ENCODE peak calls at places on chromosomes 5 and 9, in six cellular contexts. N is right cardiac atrium, C is breast epithelium, I is NCI-H1694 treated with DMSO at 0.1 percent for 48 hours, V is RKO, W is ACHN. Z is an unnamed sample.

GRCh38 chr5:91269198-91269597 is 113.9 kb downstream of the ARRDC3 start:
- DNase-seq in V (no peak), W (no peak), C (no peak), N (no peak), I (no peak), Z (no peak)

GRCh38 chr5:87844866-87845265 is 423.8 kb downstream of the TMEM161B start:
- DNase-seq in W (no peak), V (no peak), I (no peak), C (no peak), N (no peak), Z (no peak)

GRCh38 chr9:109953813-109954489 is 174.0 kb downstream of the PALM2AKAP2 start:
- DNase-seq in V (no peak), I (no peak), C (no peak), W (no peak), N (no peak), Z (no peak)

GRCh38 chr5:92309336-92309991 is 926.3 kb upstream of the ARRDC3 start:
- DNase-seq in V (peak; percentile 66), I (peak; percentile 32), W (peak; percentile 40), N (no peak), C (no peak), Z (no peak)

GRCh38 chr9:96604005-96604320 is 15.7 kb downstream of the CDC14B start:
- DNase-seq in V (peak; percentile 31), C (no peak), W (no peak), N (no peak), I (no peak), Z (no peak)

GRCh38 chr9:131809941-131810344 is 70.1 kb upstream of the RAPGEF1 start:
- DNase-seq in W (no peak), N (no peak), I (peak; percentile 97), V (no peak), C (no peak), Z (no peak)

GRCh38 chr9:134189167-134189474 is 24.8 kb upstream of the RNU6ATAC start:
- DNase-seq in N (peak; percentile 16), W (no peak), C (no peak), I (no peak), V (no peak), Z (peak; percentile 0)

GRCh38 chr5:5788793-5789192 is 366.3 kb downstream of the ICE1 start:
- DNase-seq in I (no peak), W (no peak), C (no peak), V (no peak), N (no peak), Z (no peak)

GRCh38 chr5:343461-344401 is 22.2 kb downstream of the AHRR start:
- DNase-seq in V (no peak), W (peak; percentile 57), C (no peak), N (peak; percentile 80), I (no peak), Z (peak; percentile 60)

GRCh38 chr5:65075623-65076250 is 307.0 kb downstream of the CWC27 start:
- DNase-seq in V (no peak), N (no peak), I (no peak), C (no peak), W (no peak), Z (no peak)

GRCh38 chr5:149381986-149382338 is 2.9 kb upstream of the IL17B start:
- DNase-seq in I (peak; percentile 20), W (peak; percentile 59), C (peak; percentile 83), N (peak; percentile 93), V (peak; percentile 65), Z (peak; percentile 92)

GRCh38 chr9:84123648-84124406 is 143.2 kb downstream of the RMI1 start:
- DNase-seq in N (no peak), W (no peak), I (no peak), C (no peak), V (no peak), Z (no peak)